ENCODE peak calls at places on chromosomes 4 and X, in ten cellular contexts. V is SW 1271, X is globus pallidus, Q is EL, O is astrocyte of the spinal cord, N is mesenchymal stem cell, I is NCI-H1105, C is lower lobe of right lung, S is iris pigment epithelial cell, U is M059J. H is an unnamed sample.

GRCh38 chrX:147403075-147403474 is 508.6 kb upstream of the FMR1 start:
- DNase-seq in V (no peak), X (no peak), Q (no peak), O (no peak), N (no peak), I (no peak), C (no peak), S (no peak), U (no peak), H (no peak)

GRCh38 chr4:165922747-165923146 is 49.7 kb downstream of the TLL1 start:
- DNase-seq in V (no peak), X (no peak), Q (no peak), O (no peak), N (no peak), I (peak), C (no peak), S (no peak), U (no peak), H (no peak)

GRCh38 chr4:25953740-25954139 is 39.7 kb downstream of the SMIM20 start:
- DNase-seq in V (no peak), X (no peak), Q (no peak), O (peak), N (no peak), I (no peak), C (no peak), S (peak), U (peak), H (no peak)

GRCh38 chrX:9662148-9662547 is 103.5 kb downstream of the GPR143 start:
- DNase-seq in V (peak), X (no peak), Q (peak), O (peak), N (peak), I (no peak), C (no peak), S (peak), U (peak), H (no peak)

GRCh38 chrX:44918722-44919121 is 45.7 kb downstream of the KDM6A start:
- DNase-seq in V (no peak), X (no peak), Q (no peak), O (no peak), N (no peak), I (no peak), C (no peak), S (no peak), U (no peak), H (no peak)

GRCh38 chr4:54589586-54589985 is 68.2 kb upstream of the KIT start:
- DNase-seq in V (no peak), X (no peak), Q (no peak), O (no peak), N (no peak), I (no peak), C (no peak), S (no peak), U (no peak), H (no peak)

GRCh38 chr4:173526034-173526482 is 4.0 kb downstream of the HAND2 start:
- DNase-seq in V (no peak), X (no peak), Q (no peak), O (no peak), N (peak), I (no peak), C (no peak), S (no peak), U (no peak), H (no peak)

GRCh38 chr4:161148051-161148450 is 1015.7 kb downstream of the FSTL5 start:
- DNase-seq in V (no peak), X (no peak), Q (no peak), O (no peak), N (no peak), I (no peak), C (no peak), S (no peak), U (no peak), H (no peak)

GRCh38 chr4:72360075-72360474 is 208.9 kb downstream of the ADAMTS3 start:
- DNase-seq in V (no peak), X (no peak), Q (no peak), O (no peak), N (no peak), I (no peak), C (no peak), S (no peak), U (no peak), H (no peak)

GRCh38 chrX:149717803-149718202 is 5.9 kb downstream of the MAGEA11 start:
- DNase-seq in V (no peak), X (no peak), Q (no peak), O (no peak), N (no peak), I (no peak), C (no peak), S (no peak), U (no peak), H (no peak)

GRCh38 chr4:39044947-39045734 is 12.9 kb upstream of the TMEM156 start:
- DNase-seq in V (peak), X (peak), Q (peak), O (peak), N (peak), I (no peak), C (peak), S (peak), U (peak), H (peak)

GRCh38 chr4:179097741-179098140 is 1655.5 kb upstream of the AGA start:
- DNase-seq in V (no peak), X (no peak), Q (no peak), O (peak), N (peak), I (no peak), C (no peak), S (peak), U (peak), H (no peak)

GRCh38 chr4:95092762-95093161 is 335.0 kb downstream of the BMPR1B start:
- DNase-seq in V (no peak), X (no peak), Q (no peak), O (peak), N (no peak), I (peak), C (no peak), S (no peak), U (no peak), H (peak)

GRCh38 chr4:142815834-142816233 is 30.3 kb downstream of the INPP4B start:
- DNase-seq in V (peak), X (no peak), Q (peak), O (peak), N (peak), I (no peak), C (no peak), S (peak), U (peak), H (peak)

GRCh38 chr4:163697121-163697520 is 202.6 kb downstream of the TMA16 start:
- DNase-seq in V (no peak), X (no peak), Q (peak), O (peak), N (no peak), I (no peak), C (no peak), S (peak), U (peak), H (no peak)

GRCh38 chr4:132333723-132334045 is 815.4 kb upstream of the PCDH10 start:
- DNase-seq in V (no peak), X (no peak), Q (peak), O (peak), N (peak), I (no peak), C (no peak), S (peak), U (no peak), H (no peak)

GRCh38 chr4:176350671-176351070 is 30.9 kb downstream of the SPCS3 start:
- DNase-seq in V (no peak), X (peak), Q (no peak), O (no peak), N (no peak), I (no peak), C (no peak), S (no peak), U (no peak), H (no peak)

GRCh38 chrX:71998836-71999509 is 88.3 kb downstream of the NHSL2 start:
- DNase-seq in V (peak), X (peak), Q (peak), O (no peak), N (peak), I (peak), C (no peak), S (peak), U (peak), H (no peak)

GRCh38 chr4:175651701-175652100 is 160.4 kb downstream of the GPM6A start:
- DNase-seq in V (no peak), X (no peak), Q (no peak), O (no peak), N (no peak), I (no peak), C (no peak), S (no peak), U (no peak), H (no peak)

GRCh38 chrX:110180928-110181310 is 137.0 kb downstream of the AMMECR1 start:
- DNase-seq in V (no peak), X (no peak), Q (peak), O (peak), N (peak), I (no peak), C (no peak), S (peak), U (peak), H (no peak)

H was measured in NCI-H774.